ENCODE peak calls at places on chromosomes 16 and 17, in five cellular contexts. L, P, O, K and Z are unnamed samples.

GRCh38 chr17:81044764-81045589 is 10.0 kb downstream of the BAIAP2 start:
- DNase-seq in L (no peak), K (no peak), P (no peak), O (no peak), Z (no peak)

GRCh38 chr17:40614431-40615294 is 33.0 kb downstream of the SMARCE1 start:
- DNase-seq in O (no peak), K (peak), L (peak), P (peak), Z (peak)

GRCh38 chr16:24198807-24199533 is 57.2 kb upstream of the CACNG3 start:
- DNase-seq in K (no peak), O (no peak), P (no peak), L (no peak), Z (no peak)

GRCh38 chr17:76909971-76910760 is 42.0 kb downstream of the MGAT5B start:
- DNase-seq in L (peak), O (peak), P (no peak), K (peak), Z (peak)

GRCh38 chr17:13869301-13869700 is 200.0 kb upstream of the COX10 start:
- DNase-seq in K (no peak), P (no peak), L (no peak), O (no peak), Z (no peak)

GRCh38 chr17:81581758-81582157 is 29.6 kb upstream of the FAAP100 start:
- DNase-seq in L (no peak), P (no peak), K (no peak), O (no peak), Z (no peak)

GRCh38 chr16:4260360-4260759 is 12.5 kb downstream of the TFAP4 start:
- DNase-seq in P (no peak), O (no peak), K (no peak), L (no peak), Z (no peak)

GRCh38 chr16:20061132-20061531 is 12.6 kb downstream of the GPR139 start:
- DNase-seq in L (no peak), O (no peak), P (no peak), K (no peak), Z (no peak)

GRCh38 chr16:89922477-89922883 is 662 bp upstream of the TUBB3 start:
- DNase-seq in P (no peak), O (no peak), L (no peak), K (peak), Z (peak)

GRCh38 chr17:67549787-67550186 is 167.9 kb upstream of the NOL11 start:
- DNase-seq in L (no peak), P (no peak), K (no peak), O (no peak), Z (no peak)

GRCh38 chr16:73217654-73218053 is 169.7 kb upstream of the ZFHX3 start:
- DNase-seq in O (no peak), P (no peak), L (no peak), K (no peak), Z (no peak)
- TF ChIP-seq CTCF in O (no peak), P (no peak), L (no peak), K (peak), Z (no peak)

GRCh38 chr16:28136751-28137434 is 73.4 kb upstream of the GSG1L start:
- DNase-seq in K (peak), L (no peak), P (no peak), O (peak), Z (no peak)
- TF ChIP-seq CTCF in K (no peak), L (no peak), P (no peak), O (peak), Z (no peak)

GRCh38 chr17:61396586-61397085 is 3.0 kb upstream of the TBX2 start:
- DNase-seq in L (no peak), K (no peak), O (no peak), P (no peak), Z (no peak)

GRCh38 chr17:61395983-61396585 is 3.6 kb upstream of the TBX2 start:
- DNase-seq in L (no peak), O (no peak), P (no peak), K (no peak), Z (no peak)

GRCh38 chr17:61395409-61395982 is 4.1 kb upstream of the TBX2 start:
- DNase-seq in P (no peak), K (no peak), L (no peak), O (no peak), Z (no peak)

GRCh38 chr17:61398721-61399130 is 917 bp upstream of the TBX2 start:
- DNase-seq in L (no peak), K (no peak), P (no peak), O (no peak), Z (no peak)

DNA sequence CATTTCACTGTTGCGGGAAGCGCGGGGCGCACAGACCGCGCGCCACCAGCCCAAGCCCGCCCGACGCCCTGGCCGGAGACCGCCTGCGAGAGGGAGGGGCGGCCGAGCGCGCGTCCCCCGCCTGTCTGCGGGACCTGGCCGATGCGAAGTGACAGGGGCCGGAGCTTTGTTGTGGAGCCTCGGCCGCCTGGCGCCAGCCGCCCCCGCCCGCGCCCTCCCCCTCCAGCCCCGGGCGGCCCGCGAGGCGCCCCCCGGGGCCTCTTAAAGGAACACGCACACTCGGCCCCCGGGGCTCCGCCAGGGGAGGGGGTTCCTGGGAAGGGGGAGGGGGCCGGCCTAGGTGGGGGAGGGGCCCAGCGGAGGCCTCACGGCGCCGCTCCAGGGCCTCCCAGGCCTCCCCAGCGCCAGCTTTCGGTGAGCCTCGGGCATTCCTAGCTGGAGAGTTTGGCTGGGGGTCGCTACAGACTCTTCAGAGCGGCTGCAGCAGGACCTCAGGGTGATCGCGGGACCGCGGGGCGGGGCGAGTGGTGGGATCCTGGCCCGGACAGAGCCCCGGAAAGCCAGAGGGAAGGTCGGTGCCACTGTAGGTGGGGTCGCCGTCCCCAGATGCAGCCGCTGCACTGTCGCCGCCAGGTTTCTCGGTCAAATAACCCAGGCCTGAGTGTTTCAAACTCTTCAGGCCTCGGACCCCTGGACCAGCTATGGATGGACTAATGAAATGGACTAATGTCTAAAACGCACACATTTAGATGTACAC is 2.4 kb upstream of the TBX2 start:
- DNase-seq in L (no peak), P (no peak), O (no peak), K (no peak), Z (no peak)
- TF ChIP-seq CTCF in L (no peak), P (no peak), O (no peak), K (no peak), Z (no peak)

DNA sequence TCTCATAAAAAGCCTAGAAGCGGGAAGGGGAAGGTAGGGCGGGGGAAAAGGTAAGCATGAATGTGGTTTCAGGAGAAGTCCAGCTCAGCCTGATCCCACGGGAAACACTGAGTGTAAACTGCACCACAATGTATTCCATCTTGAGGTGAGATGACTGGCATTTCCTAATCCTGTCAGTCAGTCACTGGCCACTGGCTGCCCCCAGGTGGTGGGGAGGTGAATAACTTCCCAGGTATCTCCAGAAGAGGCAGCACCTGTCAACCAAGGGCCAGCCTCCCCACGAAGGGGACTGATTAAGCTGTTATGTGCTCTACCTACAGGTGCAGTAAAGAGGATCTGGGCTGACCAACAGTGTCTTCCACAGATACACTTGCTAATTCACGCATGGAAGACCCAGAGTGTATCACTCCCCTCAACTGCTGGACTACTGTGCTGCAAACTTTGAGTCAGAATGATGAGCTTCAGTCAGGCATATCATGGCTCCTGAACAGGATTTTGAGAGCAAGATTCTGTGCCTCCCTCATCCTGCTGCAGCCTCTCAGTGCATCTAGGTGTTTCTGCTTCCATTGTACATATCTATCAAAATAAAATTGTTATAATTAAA is 108.5 kb upstream of the CCL2 start:
- DNase-seq in O (peak), K (peak), P (peak), L (peak), Z (peak)
- TF ChIP-seq CTCF in O (peak), K (peak), P (no peak), L (peak), Z (peak)

DNA sequence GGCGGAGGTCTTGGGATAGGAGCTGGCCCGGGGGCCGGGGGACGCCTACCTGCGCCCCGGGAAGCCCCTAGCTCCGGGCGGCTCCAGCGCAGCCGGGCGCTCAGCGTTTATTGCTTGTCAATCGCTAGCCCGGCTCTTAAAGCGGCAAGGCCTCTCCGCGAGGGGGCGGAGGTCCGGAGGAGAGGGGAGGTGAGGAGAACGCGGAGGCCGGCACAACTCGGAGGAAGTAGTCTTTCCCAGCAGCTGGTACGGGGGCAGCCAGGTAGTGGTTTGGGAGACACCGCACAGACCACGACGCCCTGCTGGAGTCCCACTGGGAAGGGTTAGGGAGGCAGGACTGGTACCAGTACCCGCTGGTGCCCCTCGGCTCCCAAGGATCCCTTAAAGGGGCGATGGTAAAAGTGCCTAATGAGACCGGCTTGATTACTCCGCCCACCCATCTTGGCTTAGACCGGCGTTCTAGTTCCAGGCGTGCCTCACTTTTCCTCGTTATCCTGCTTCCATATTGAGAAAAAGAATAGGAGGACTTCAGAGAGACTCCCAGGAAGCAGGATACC is at the start of gene MPP2:
- DNase-seq in L (peak), O (peak), P (peak), K (peak), Z (peak)
- TF ChIP-seq CTCF in L (no peak), O (peak), P (no peak), K (no peak), Z (peak)

GRCh38 chr16:10983175-10983558 is 38.8 kb downstream of the CLEC16A start:
- DNase-seq in K (peak), O (no peak), L (peak), P (no peak), Z (no peak)
- TF ChIP-seq CTCF in K (peak), O (no peak), L (peak), P (no peak), Z (peak)

DNA sequence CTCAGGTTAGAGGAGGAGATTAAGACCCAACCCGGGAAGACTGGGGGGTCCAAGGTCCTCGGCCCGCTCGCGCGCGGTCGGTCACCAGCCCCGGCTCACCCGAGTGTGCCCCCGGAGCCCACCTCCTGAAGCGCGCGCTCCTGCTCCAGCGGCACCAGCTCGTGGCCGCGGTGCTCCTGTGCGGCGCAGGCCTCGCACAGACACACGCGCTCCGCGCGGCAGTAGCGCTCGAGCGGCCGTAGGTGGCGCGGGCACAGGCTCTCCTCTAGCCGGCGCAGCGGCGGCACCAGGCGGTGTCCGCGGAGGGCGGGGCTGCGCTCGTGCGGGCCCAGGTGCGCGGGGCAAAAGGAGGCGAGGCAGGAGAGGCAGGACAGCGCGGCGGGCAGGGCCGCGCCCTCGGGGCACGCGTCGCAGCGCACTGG is 618 bp downstream of the TRIM47 start:
- DNase-seq in K (peak), L (peak), O (peak), P (peak), Z (peak)
- TF ChIP-seq CTCF in K (peak), L (peak), O (peak), P (no peak), Z (peak)

DNA sequence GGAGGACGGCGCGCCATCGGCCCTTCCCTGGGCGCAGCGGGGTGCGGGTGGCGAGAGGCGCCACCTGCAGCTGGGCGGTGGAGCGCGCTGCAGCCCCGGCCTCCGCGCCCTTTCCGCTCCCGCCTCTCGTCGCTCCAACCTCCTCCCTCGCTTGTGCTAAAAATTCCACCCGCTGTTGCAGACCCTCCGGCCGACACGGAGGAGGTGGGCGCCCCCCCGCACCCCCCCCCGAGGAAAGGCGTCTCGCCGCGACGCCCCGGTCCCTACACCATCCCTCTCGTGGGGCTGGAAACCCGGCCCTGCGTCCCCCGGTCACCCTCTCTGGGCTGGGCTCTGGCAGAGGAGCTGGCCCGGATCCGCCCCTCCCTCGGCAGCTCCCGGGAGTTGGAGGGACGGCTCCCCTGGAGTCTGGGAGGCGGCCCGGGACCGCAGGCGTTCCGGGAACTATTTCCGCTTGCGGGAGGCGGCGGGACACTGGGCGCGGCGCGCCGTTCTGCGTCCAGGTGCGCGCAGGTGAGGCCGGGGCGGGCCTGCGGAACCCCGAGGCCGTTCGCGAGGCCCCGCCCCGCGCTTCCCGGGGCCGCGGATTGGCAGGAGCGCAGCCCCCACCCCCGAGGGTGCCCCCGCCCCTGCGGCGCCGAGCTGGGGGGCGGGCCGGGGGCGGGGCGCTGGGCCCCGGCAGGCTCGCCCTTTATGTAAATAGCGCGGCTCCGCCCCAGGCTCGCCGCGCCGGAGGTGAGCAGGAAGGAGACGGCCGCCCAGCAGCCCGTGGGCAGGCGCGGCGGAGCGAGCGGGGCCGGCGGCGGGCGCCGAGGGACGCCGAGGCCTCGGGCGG is at the start of gene LLGL2:
- DNase-seq in L (peak), O (peak), K (peak), P (peak), Z (peak)
- TF ChIP-seq CTCF in L (peak), O (peak), K (peak), P (no peak), Z (peak)